ENCODE peak calls at places on chromosomes 2 and 18, in four cellular contexts. E is Peyer's patch, D is A549, L is tibial artery. Q is an unnamed sample.

GRCh38 chr2:18795881-18796280 is 206.5 kb upstream of the NT5C1B start:
- DNase-seq in D (no peak), L (no peak), E (no peak), Q (no peak)

GRCh38 chr2:225735844-225736243 is 336.3 kb downstream of the NYAP2 start:
- DNase-seq in L (no peak), D (peak; percentile 51), E (no peak), Q (peak; percentile 86)

GRCh38 chr2:222864296-222864695 is 3.5 kb downstream of the ACSL3 start:
- DNase-seq in L (no peak), D (peak; percentile 43), E (no peak), Q (no peak)

GRCh38 chr2:112483047-112483473 is 1.1 kb downstream of the TTL start:
- DNase-seq in D (peak; percentile 77), E (no peak), L (no peak), Q (no peak)

GRCh38 chr2:228131833-228132232 is 49.7 kb downstream of the SPHKAP start:
- DNase-seq in E (no peak), D (no peak), L (no peak), Q (no peak)

GRCh38 chr18:41646915-41647314 is 308.1 kb upstream of the PIK3C3 start:
- DNase-seq in D (no peak), L (no peak), E (no peak), Q (no peak)

GRCh38 chr2:6454286-6454990 is 411.3 kb downstream of the CMPK2 start:
- DNase-seq in L (no peak), D (no peak), E (no peak), Q (no peak)

GRCh38 chr2:112881217-112882000 is 29.6 kb upstream of the IL37 start:
- DNase-seq in E (no peak), L (no peak), D (no peak), Q (no peak)

GRCh38 chr2:106931742-106932335 is 45.9 kb upstream of the ST6GAL2 start:
- DNase-seq in L (no peak), D (no peak), E (no peak), Q (no peak)

GRCh38 chr18:22813648-22814328 is 119.3 kb upstream of the RBBP8 start:
- DNase-seq in D (peak; percentile 33), E (peak; percentile 53), L (no peak), Q (no peak)

GRCh38 chr2:178482437-178482836 is 2.2 kb downstream of the PLEKHA3 start:
- DNase-seq in E (no peak), L (no peak), D (no peak), Q (no peak)

GRCh38 chr2:222730346-222731065 is 59.0 kb downstream of the MOGAT1 start:
- DNase-seq in L (no peak), D (no peak), E (no peak), Q (no peak)

GRCh38 chr18:74994502-74995403 is 214.2 kb downstream of the PTGR3 start:
- DNase-seq in E (peak; percentile 56), L (no peak), D (no peak), Q (no peak)

GRCh38 chr2:207071820-207072219 is 93.9 kb downstream of the KLF7 start:
- DNase-seq in E (no peak), L (no peak), D (no peak), Q (no peak)

GRCh38 chr2:195677884-195678283 is 20.9 kb downstream of the SLC39A10 start:
- DNase-seq in D (no peak), E (no peak), L (no peak), Q (no peak)

GRCh38 chr18:49127606-49128190 is 176.9 kb upstream of the SMAD7 start:
- DNase-seq in E (no peak), L (no peak), D (no peak), Q (no peak)

GRCh38 chr2:55888941-55889340 is 34.6 kb downstream of the EFEMP1 start:
- DNase-seq in L (peak; percentile 71), E (no peak), D (no peak), Q (no peak)

GRCh38 chr18:297936-298335 is 30.1 kb upstream of the THOC1 start:
- DNase-seq in L (no peak), D (no peak), E (no peak), Q (no peak)

GRCh38 chr2:182668671-182669070 is 47.4 kb upstream of the DNAJC10 start:
- DNase-seq in D (no peak), E (no peak), L (no peak), Q (peak; percentile 42)

GRCh38 chr2:36807223-36807886 is 110.8 kb downstream of the VIT start:
- DNase-seq in D (no peak), L (no peak), E (no peak), Q (no peak)

GRCh38 chr2:33034784-33035183 is 88.0 kb downstream of the LTBP1 start:
- DNase-seq in L (no peak), D (peak; percentile 40), E (no peak), Q (no peak)

DNA sequence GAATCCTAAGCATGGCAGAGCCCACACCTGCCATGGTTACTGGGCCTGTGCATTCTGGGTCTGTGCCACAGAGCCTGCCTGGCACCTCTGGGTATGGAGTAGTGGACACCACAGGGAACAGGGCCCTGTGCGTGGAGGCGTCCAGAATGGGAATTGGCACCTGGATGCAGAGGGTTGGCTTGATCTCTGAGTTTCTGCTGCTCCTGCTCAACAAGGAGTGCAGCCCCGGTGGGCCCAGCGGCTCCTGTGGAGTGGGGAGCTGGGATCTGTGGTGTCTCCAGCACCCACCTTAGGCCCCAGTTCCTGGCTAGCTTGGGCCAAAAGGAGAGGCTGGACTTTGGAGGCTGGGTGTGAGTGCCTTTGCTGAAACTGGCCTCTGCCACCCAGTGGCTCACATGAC is 7.9 kb upstream of the ANKRD62 start:
- DNase-seq in D (no peak), L (no peak), E (no peak), Q (no peak)
- TF ChIP-seq CTCF in D (no peak), L (no peak), E (no peak), Q (no peak)

GRCh38 chr18:50262977-50263376 is 3.3 kb downstream of the CFAP53 start:
- DNase-seq in L (no peak), D (no peak), E (no peak), Q (no peak)

GRCh38 chr18:50268022-50268747 is 1.9 kb upstream of the CFAP53 start:
- DNase-seq in L (peak; percentile 89), E (peak; percentile 95), D (peak; percentile 80), Q (no peak)

GRCh38 chr18:50266248-50266704 is at the start of gene CFAP53:
- DNase-seq in E (peak; percentile 96), D (peak; percentile 85), L (peak; percentile 94), Q (peak; percentile 19)
- H3K4me3 ChIP-seq in E (peak within 1 kb of the TSS; percentile 71), D (peak within 1 kb of the TSS; percentile 94), L (peak within 1 kb of the TSS; percentile 63), Q (peak within 1 kb of the TSS; percentile 73)

GRCh38 chr2:109613922-109614714 is at the start of the genes SEPTIN10 and SOWAHC:
- DNase-seq in E (peak; percentile 94), L (peak; percentile 99), D (peak; percentile 99), Q (peak; percentile 63)
- TF ChIP-seq CTCF in E (no peak), L (peak; percentile 23), D (no peak), Q (no peak)

GRCh38 chr2:121596221-121597080 is 52.8 kb downstream of the CLASP1 start:
- DNase-seq in E (peak; percentile 53), L (no peak), D (peak; percentile 60), Q (peak; percentile 75)
- H3K4me3 ChIP-seq in E (no peak overlapping the region), L (no peak overlapping the region), D (no peak overlapping the region), Q (peak overlapping the region; percentile 1)

GRCh38 chr2:235495373-235496238 is 1.8 kb downstream of the AGAP1 start:
- DNase-seq in E (no peak), L (no peak), D (no peak), Q (no peak)
- TF ChIP-seq CTCF in E (no peak), L (no peak), D (no peak), Q (peak; percentile 6)

GRCh38 chr2:119311831-119312230 is 54.8 kb downstream of the C2orf76 start:
- DNase-seq in L (no peak), D (no peak), E (no peak), Q (no peak)

GRCh38 chr2:119311371-119311770 is 55.3 kb downstream of the C2orf76 start:
- DNase-seq in D (no peak), E (no peak), L (no peak), Q (no peak)

GRCh38 chr2:119317556-119317955 is 49.1 kb downstream of the C2orf76 start:
- DNase-seq in D (no peak), E (no peak), L (no peak), Q (no peak)

GRCh38 chr2:119316066-119316465 is 50.6 kb downstream of the C2orf76 start:
- DNase-seq in D (no peak), L (no peak), E (no peak), Q (no peak)

DNA sequence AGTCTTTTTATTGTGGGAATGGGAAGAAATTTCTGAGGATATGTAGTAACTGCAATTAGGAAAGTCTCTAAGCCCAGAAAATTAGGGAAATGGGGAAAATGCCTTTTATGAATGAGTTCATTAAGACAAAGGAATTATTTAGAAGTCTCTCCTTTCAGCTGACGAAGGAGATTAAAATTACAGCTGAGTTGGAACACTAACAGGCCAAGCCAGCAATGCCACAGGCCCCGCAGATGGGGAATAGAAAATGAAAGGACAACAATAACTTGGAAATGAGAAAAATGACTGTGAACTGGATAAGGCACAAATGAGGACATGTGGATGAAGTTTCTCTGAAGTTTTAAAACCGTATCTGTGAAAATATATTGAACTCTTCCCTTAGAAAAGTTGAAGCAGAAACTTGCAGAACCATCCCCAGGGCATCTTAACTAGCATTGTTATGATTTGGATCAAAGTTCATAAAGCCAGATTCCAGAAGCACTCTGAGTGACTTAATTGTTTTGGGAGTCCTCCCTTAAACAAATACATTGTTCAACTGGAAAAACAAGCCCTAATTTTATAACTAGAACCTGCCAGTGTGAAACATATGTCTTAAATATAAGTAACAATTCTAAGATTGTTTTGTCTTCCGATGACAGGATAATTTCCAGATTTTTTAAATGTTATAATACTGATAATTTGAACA is 51.3 kb downstream of the C2orf76 start:
- DNase-seq in E (no peak), L (no peak), D (no peak), Q (peak; percentile 69)
- H3K4me3 ChIP-seq in E (no peak overlapping the region), L (no peak overlapping the region), D (no peak overlapping the region), Q (no peak overlapping the region)

Q was measured in LNCaP clone FGC.